ENCODE peak calls at places on chromosomes 16 and 17, in four cellular contexts. L is tibial artery; T is esophagus squamous epithelium; D is CD8-positive, alpha-beta T cell. H is an unnamed sample.

GRCh38 chr17:82200743-82201497 is 11.7 kb downstream of the CCDC57 start:
- DNase-seq in L (no peak), T (no peak), D (peak; percentile 52), H (no peak)

GRCh38 chr16:67404740-67405226 is 11.5 kb upstream of the TPPP3 start:
- DNase-seq in L (no peak), T (no peak), D (no peak), H (peak; percentile 100)

GRCh38 chr17:17672453-17673368 is 8.5 kb upstream of the RAI1 start:
- DNase-seq in L (no peak), T (no peak), D (no peak), H (peak; percentile 35)

GRCh38 chr17:35893751-35894150 is 13.6 kb upstream of the CCL5 start:
- DNase-seq in L (no peak), T (no peak), D (no peak), H (no peak)

GRCh38 chr17:48546924-48547838 is 2.3 kb upstream of the HOXB2 start:
- DNase-seq in L (no peak), T (no peak), D (no peak), H (peak; percentile 37)

GRCh38 chr17:60077672-60078519 is 825 bp downstream of the HEATR6 start:
- DNase-seq in L (no peak), T (no peak), D (no peak), H (no peak)

GRCh38 chr16:50842589-50842988 is 100.7 kb downstream of the CYLD start:
- DNase-seq in L (no peak), T (no peak), D (no peak), H (no peak)

GRCh38 chr16:49353650-49354049 is 20.0 kb upstream of the C16orf78 start:
- DNase-seq in L (no peak), T (no peak), D (no peak), H (no peak)

GRCh38 chr17:79792984-79793923 is 3.6 kb downstream of the CBX8 start:
- DNase-seq in L (peak; percentile 54), T (no peak), D (no peak), H (no peak)

GRCh38 chr17:17645961-17646360 is 35.3 kb upstream of the RAI1 start:
- DNase-seq in L (no peak), T (no peak), D (no peak), H (no peak)

GRCh38 chr17:67992541-67993152 is 3.6 kb downstream of the C17orf58 start:
- DNase-seq in L (no peak), T (no peak), D (no peak), H (peak; percentile 2)

GRCh38 chr17:69084911-69085310 is 24.2 kb upstream of the ABCA9 start:
- DNase-seq in L (no peak), T (no peak), D (no peak), H (peak; percentile 4)

GRCh38 chr16:81401035-81401950 is 43.3 kb upstream of the CMIP start:
- DNase-seq in L (no peak), T (no peak), D (no peak), H (peak; percentile 96)

GRCh38 chr17:40453881-40454630 is 10.8 kb downstream of the IGFBP4 start:
- DNase-seq in L (no peak), T (no peak), D (no peak), H (no peak)

GRCh38 chr17:40451420-40451819 is 8.2 kb downstream of the IGFBP4 start:
- DNase-seq in L (peak; percentile 89), T (no peak), D (no peak), H (no peak)

GRCh38 chr17:40452074-40452787 is 9.0 kb downstream of the IGFBP4 start:
- DNase-seq in L (peak; percentile 48), T (no peak), D (no peak), H (no peak)

GRCh38 chr17:40450175-40450574 is 6.9 kb downstream of the IGFBP4 start:
- DNase-seq in L (no peak), T (no peak), D (no peak), H (peak; percentile 39)

DNA sequence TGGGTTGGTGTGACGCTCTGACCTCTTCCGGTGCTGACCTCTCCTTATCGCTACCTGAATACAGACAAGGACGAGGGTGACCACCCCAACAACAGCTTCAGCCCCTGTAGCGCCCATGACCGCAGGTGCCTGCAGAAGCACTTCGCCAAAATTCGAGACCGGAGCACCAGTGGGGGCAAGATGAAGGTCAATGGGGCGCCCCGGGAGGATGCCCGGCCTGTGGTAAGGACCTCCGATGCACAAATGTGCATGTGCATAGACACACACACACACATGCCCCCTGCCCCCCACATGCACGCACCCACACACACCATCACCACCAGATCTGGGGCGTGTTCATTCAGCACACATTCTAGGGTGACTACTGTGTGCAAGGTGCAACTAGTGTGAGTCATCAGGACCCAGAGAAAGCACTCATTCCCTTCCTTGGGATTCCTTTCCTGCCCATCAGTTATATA is 9.7 kb downstream of the IGFBP4 start:
- DNase-seq in L (no peak), T (no peak), D (no peak), H (peak; percentile 52)
- H3K4me1 ChIP-seq in L (peaks cover 3% of the 10 kb centered on the region), T (peaks cover 71% of the 10 kb centered on the region), D (peaks cover 7% of the 10 kb centered on the region), H (peaks cover 17% of the 10 kb centered on the region)

GRCh38 chr16:15973460-15973859 is 24.0 kb downstream of the ABCC1 start:
- DNase-seq in L (no peak), T (no peak), D (no peak), H (no peak)

GRCh38 chr16:15976225-15976812 is 26.9 kb downstream of the ABCC1 start:
- DNase-seq in L (no peak), T (no peak), D (no peak), H (no peak)

GRCh38 chr16:15976929-15977637 is 27.7 kb downstream of the ABCC1 start:
- DNase-seq in L (no peak), T (no peak), D (no peak), H (no peak)

GRCh38 chr16:15973997-15974396 is 24.6 kb downstream of the ABCC1 start:
- DNase-seq in L (no peak), T (no peak), D (no peak), H (no peak)

GRCh38 chr16:15975172-15975571 is 25.8 kb downstream of the ABCC1 start:
- DNase-seq in L (peak; percentile 53), T (no peak), D (no peak), H (no peak)
- H3K4me1 ChIP-seq in L (no peaks in the 10 kb centered on the region), T (peaks cover 47% of the 10 kb centered on the region), D (peaks cover 5% of the 10 kb centered on the region), H (no peaks in the 10 kb centered on the region)

DNA sequence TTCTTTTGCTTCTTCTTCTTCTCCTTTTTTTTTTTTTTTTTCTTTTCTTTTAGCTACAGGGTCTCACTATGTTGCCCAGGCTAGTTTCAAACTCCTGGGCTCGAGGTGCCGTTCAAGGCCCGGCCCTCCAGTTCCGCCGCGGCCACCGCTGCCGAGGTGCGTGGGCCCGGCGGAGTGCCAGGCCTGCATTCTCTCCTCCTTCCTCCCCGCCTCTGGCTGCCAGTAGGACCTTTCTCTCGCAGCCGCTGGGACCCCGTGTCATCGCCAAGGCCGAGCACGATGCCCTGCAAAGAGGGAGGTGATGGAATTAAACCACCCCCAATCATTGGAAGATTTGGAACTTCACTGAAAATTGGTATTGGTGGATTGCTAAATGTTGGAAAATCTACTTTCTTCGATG is 195.8 kb downstream of the CDRT15L2 start:
- DNase-seq in L (no peak), T (no peak), D (no peak), H (no peak)
- H3K4me1 ChIP-seq in L (no peaks in the 10 kb centered on the region), T (no peaks in the 10 kb centered on the region), D (no peaks in the 10 kb centered on the region), H (no peaks in the 10 kb centered on the region)

DNA sequence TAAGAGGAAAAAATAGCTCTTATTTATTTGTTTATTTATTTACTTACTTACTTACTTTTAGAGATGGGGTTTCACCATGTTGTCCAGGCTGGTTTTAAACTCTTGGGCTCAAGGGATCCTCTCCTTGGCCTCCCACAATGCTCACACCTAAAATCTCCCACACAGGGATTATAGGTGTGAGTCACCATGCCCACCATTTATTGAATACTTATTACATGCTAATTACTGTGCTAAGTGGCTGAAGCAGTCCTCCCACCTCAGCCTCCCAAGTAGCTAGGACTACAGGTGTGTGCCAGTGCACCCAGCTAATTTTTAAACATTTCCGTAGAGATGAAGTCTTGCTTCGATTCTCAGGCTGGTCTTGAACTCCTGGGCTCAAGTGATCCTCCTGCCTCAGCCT is 11.0 kb upstream of the ITGB3 start:
- DNase-seq in L (no peak), T (no peak), D (no peak), H (no peak)
- H3K4me1 ChIP-seq in L (peaks cover 6% of the 10 kb centered on the region), T (peaks cover 17% of the 10 kb centered on the region), D (no peaks in the 10 kb centered on the region), H (peaks cover 16% of the 10 kb centered on the region)

DNA sequence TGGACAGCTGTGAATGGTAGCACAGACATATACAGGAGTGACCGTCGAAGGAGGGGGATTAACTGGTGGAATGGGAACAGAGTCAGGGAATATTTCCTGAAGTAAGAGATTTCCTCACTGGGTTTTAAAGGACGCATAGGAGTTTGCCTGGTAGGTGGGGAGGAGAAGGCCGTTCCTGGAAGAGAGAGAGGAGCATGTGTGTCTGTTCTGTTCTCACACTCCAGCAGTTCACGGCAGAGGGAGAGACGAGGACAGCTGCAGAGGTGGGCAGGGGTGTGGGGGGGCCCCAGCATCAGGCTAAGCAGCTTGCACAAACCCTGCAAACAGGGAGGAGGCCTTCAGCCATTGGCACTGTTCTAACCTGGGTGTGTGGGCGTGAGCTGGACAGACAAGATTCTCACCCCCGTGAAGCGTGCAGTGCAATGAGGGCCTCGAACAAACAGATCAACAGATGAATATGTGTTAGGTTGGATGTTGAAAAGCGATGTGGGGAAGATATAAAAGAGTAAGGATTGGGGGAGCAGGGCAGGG is 85.3 kb upstream of the GSE1 start:
- DNase-seq in L (no peak), T (no peak), D (no peak), H (no peak)
- H3K4me1 ChIP-seq in L (no peaks in the 10 kb centered on the region), T (peaks cover 23% of the 10 kb centered on the region), D (no peaks in the 10 kb centered on the region), H (peaks cover 29% of the 10 kb centered on the region)

GRCh38 chr17:50944054-50944901 is 78.1 kb upstream of the TOB1 start:
- DNase-seq in L (peak; percentile 72), T (no peak), D (peak; percentile 57), H (no peak)

GRCh38 chr17:50944902-50945720 is 79.0 kb upstream of the TOB1 start:
- DNase-seq in L (no peak), T (no peak), D (no peak), H (no peak)

GRCh38 chr17:50945779-50946222 is 79.6 kb upstream of the TOB1 start:
- DNase-seq in L (no peak), T (no peak), D (no peak), H (no peak)

GRCh38 chr17:50946223-50946890 is 80.2 kb upstream of the TOB1 start:
- DNase-seq in L (no peak), T (no peak), D (no peak), H (no peak)

GRCh38 chr17:50943575-50943933 is 77.4 kb upstream of the TOB1 start:
- DNase-seq in L (no peak), T (no peak), D (no peak), H (no peak)
- H3K4me1 ChIP-seq in L (no peaks in the 10 kb centered on the region), T (peaks cover 18% of the 10 kb centered on the region), D (peaks cover 41% of the 10 kb centered on the region), H (peaks cover 7% of the 10 kb centered on the region)

H was measured in mammary epithelial cell.